ENCODE peak calls at places on chromosome 21, in six cellular contexts. One of them, this sample, is unnamed. For H3K4me1, the result is how much of the 10 kb centered on the place peaks cover.

GRCh38 chr21:38531610-38532009 is 33.3 kb upstream of the ERG start:
- DNase-seq in tibial artery: peak
- DNase-seq in A673: peak
- DNase-seq in CD8-positive, alpha-beta T cell: no peak
- DNase-seq in left lung: no peak
- DNase-seq in CD4-positive, alpha-beta memory T cell: no peak
- DNase-seq in this sample: no peak

GRCh38 chr21:36910581-36911307 is 55.7 kb downstream of the HLCS start:
- DNase-seq in CD4-positive, alpha-beta memory T cell: no peak
- DNase-seq in CD8-positive, alpha-beta T cell: no peak
- DNase-seq in A673: no peak
- DNase-seq in tibial artery: no peak
- DNase-seq in left lung: no peak
- DNase-seq in this sample: no peak

GRCh38 chr21:36918291-36918690 is 48.2 kb downstream of the HLCS start:
- DNase-seq in A673: no peak
- DNase-seq in tibial artery: no peak
- DNase-seq in CD8-positive, alpha-beta T cell: no peak
- DNase-seq in left lung: no peak
- DNase-seq in CD4-positive, alpha-beta memory T cell: no peak
- DNase-seq in this sample: no peak

GRCh38 chr21:26835027-26835713 is 10.0 kb downstream of the ADAMTS1 start:
- DNase-seq in left lung: no peak
- DNase-seq in tibial artery: no peak
- DNase-seq in CD4-positive, alpha-beta memory T cell: no peak
- DNase-seq in CD8-positive, alpha-beta T cell: no peak
- DNase-seq in A673: no peak
- DNase-seq in this sample: no peak

GRCh38 chr21:39647476-39647875 is 34.7 kb downstream of the B3GALT5 start:
- DNase-seq in CD8-positive, alpha-beta T cell: no peak
- DNase-seq in CD4-positive, alpha-beta memory T cell: no peak
- DNase-seq in A673: no peak
- DNase-seq in left lung: no peak
- DNase-seq in tibial artery: no peak
- DNase-seq in this sample: no peak

GRCh38 chr21:28737671-28738279 is 254.9 kb downstream of the LTN1 start:
- DNase-seq in tibial artery: no peak
- DNase-seq in A673: peak
- DNase-seq in CD8-positive, alpha-beta T cell: no peak
- DNase-seq in CD4-positive, alpha-beta memory T cell: no peak
- DNase-seq in left lung: no peak
- DNase-seq in this sample: no peak

GRCh38 chr21:43727571-43728466 is 8.9 kb downstream of the PDXK start:
- DNase-seq in CD8-positive, alpha-beta T cell: no peak
- DNase-seq in A673: no peak
- DNase-seq in left lung: no peak
- DNase-seq in tibial artery: peak
- DNase-seq in CD4-positive, alpha-beta memory T cell: no peak
- DNase-seq in this sample: no peak

GRCh38 chr21:43362306-43362927 is 64.5 kb downstream of the SIK1 start:
- DNase-seq in CD8-positive, alpha-beta T cell: peak
- DNase-seq in tibial artery: peak
- DNase-seq in left lung: no peak
- DNase-seq in A673: peak
- DNase-seq in CD4-positive, alpha-beta memory T cell: peak
- DNase-seq in this sample: peak

GRCh38 chr21:43603230-43603626 is 56.1 kb downstream of the HSF2BP start:
- DNase-seq in CD8-positive, alpha-beta T cell: no peak
- DNase-seq in CD4-positive, alpha-beta memory T cell: no peak
- DNase-seq in tibial artery: peak
- DNase-seq in A673: no peak
- DNase-seq in left lung: no peak
- DNase-seq in this sample: no peak

GRCh38 chr21:31780944-31781343 is 49.0 kb upstream of the SCAF4 start:
- DNase-seq in tibial artery: no peak
- DNase-seq in A673: no peak
- DNase-seq in left lung: no peak
- DNase-seq in CD8-positive, alpha-beta T cell: no peak
- DNase-seq in CD4-positive, alpha-beta memory T cell: no peak
- DNase-seq in this sample: no peak

GRCh38 chr21:38236232-38236631 is 20.6 kb upstream of the KCNJ15 start:
- DNase-seq in CD4-positive, alpha-beta memory T cell: no peak
- DNase-seq in CD8-positive, alpha-beta T cell: no peak
- DNase-seq in tibial artery: no peak
- DNase-seq in left lung: no peak
- DNase-seq in A673: no peak
- DNase-seq in this sample: no peak

GRCh38 chr21:31078796-31079195 is 40.5 kb upstream of the KRTAP19-8 start:
- DNase-seq in CD8-positive, alpha-beta T cell: no peak
- DNase-seq in CD4-positive, alpha-beta memory T cell: no peak
- DNase-seq in A673: no peak
- DNase-seq in tibial artery: no peak
- DNase-seq in left lung: no peak
- DNase-seq in this sample: no peak

GRCh38 chr21:37547615-37547975 is 181.0 kb downstream of the DYRK1A start:
- DNase-seq in A673: no peak
- DNase-seq in left lung: no peak
- DNase-seq in CD4-positive, alpha-beta memory T cell: no peak
- DNase-seq in CD8-positive, alpha-beta T cell: no peak
- DNase-seq in tibial artery: no peak
- DNase-seq in this sample: no peak

GRCh38 chr21:25298512-25299491 is 308.5 kb downstream of the MRPL39 start:
- DNase-seq in CD8-positive, alpha-beta T cell: no peak
- DNase-seq in left lung: no peak
- DNase-seq in CD4-positive, alpha-beta memory T cell: no peak
- DNase-seq in tibial artery: no peak
- DNase-seq in A673: no peak
- DNase-seq in this sample: no peak

GRCh38 chr21:27683292-27683691 is 716.4 kb upstream of the ADAMTS5 start:
- DNase-seq in CD4-positive, alpha-beta memory T cell: no peak
- DNase-seq in CD8-positive, alpha-beta T cell: no peak
- DNase-seq in tibial artery: no peak
- DNase-seq in A673: no peak
- DNase-seq in left lung: no peak
- DNase-seq in this sample: no peak

GRCh38 chr21:40383951-40384350 is 463.0 kb downstream of the DSCAM start:
- DNase-seq in tibial artery: no peak
- DNase-seq in left lung: no peak
- DNase-seq in A673: no peak
- DNase-seq in CD8-positive, alpha-beta T cell: no peak
- DNase-seq in CD4-positive, alpha-beta memory T cell: no peak
- DNase-seq in this sample: no peak

GRCh38 chr21:21688877-21689276 is 690.7 kb downstream of the NCAM2 start:
- DNase-seq in left lung: peak
- DNase-seq in CD8-positive, alpha-beta T cell: no peak
- DNase-seq in A673: peak
- DNase-seq in tibial artery: no peak
- DNase-seq in CD4-positive, alpha-beta memory T cell: no peak
- DNase-seq in this sample: no peak

GRCh38 chr21:35987475-35987874 is 72.9 kb downstream of the SETD4 start:
- DNase-seq in CD4-positive, alpha-beta memory T cell: no peak
- DNase-seq in CD8-positive, alpha-beta T cell: no peak
- DNase-seq in A673: no peak
- DNase-seq in tibial artery: no peak
- DNase-seq in left lung: no peak
- DNase-seq in this sample: no peak

GRCh38 chr21:38267136-38267535 is 10.3 kb downstream of the KCNJ15 start:
- DNase-seq in left lung: no peak
- DNase-seq in A673: no peak
- DNase-seq in CD8-positive, alpha-beta T cell: no peak
- DNase-seq in CD4-positive, alpha-beta memory T cell: no peak
- DNase-seq in tibial artery: no peak
- DNase-seq in this sample: no peak

GRCh38 chr21:43805275-43805800 is 16.0 kb downstream of the RRP1 start:
- DNase-seq in A673: no peak
- DNase-seq in CD4-positive, alpha-beta memory T cell: no peak
- DNase-seq in tibial artery: no peak
- DNase-seq in left lung: peak
- DNase-seq in CD8-positive, alpha-beta T cell: no peak
- DNase-seq in this sample: no peak

GRCh38 chr21:34593423-34593822 is 21.5 kb downstream of the RCAN1 start:
- DNase-seq in CD8-positive, alpha-beta T cell: no peak
- DNase-seq in CD4-positive, alpha-beta memory T cell: no peak
- DNase-seq in A673: no peak
- DNase-seq in tibial artery: no peak
- DNase-seq in left lung: no peak
- DNase-seq in this sample: no peak

GRCh38 chr21:34592573-34592972 is 22.3 kb downstream of the RCAN1 start:
- DNase-seq in CD8-positive, alpha-beta T cell: no peak
- DNase-seq in A673: no peak
- DNase-seq in tibial artery: no peak
- DNase-seq in left lung: no peak
- DNase-seq in CD4-positive, alpha-beta memory T cell: no peak
- DNase-seq in this sample: no peak

GRCh38 chr21:34593954-34594531 is 20.9 kb downstream of the RCAN1 start:
- DNase-seq in tibial artery: no peak
- DNase-seq in CD4-positive, alpha-beta memory T cell: no peak
- DNase-seq in CD8-positive, alpha-beta T cell: no peak
- DNase-seq in A673: no peak
- DNase-seq in left lung: no peak
- DNase-seq in this sample: no peak

GRCh38 chr21:34592120-34592561 is 22.8 kb downstream of the RCAN1 start:
- DNase-seq in tibial artery: peak
- DNase-seq in CD8-positive, alpha-beta T cell: no peak
- DNase-seq in A673: no peak
- DNase-seq in CD4-positive, alpha-beta memory T cell: no peak
- DNase-seq in left lung: no peak
- DNase-seq in this sample: no peak

GRCh38 chr21:34589511-34590282 is 25.2 kb downstream of the RCAN1 start:
- DNase-seq in A673: no peak
- DNase-seq in CD8-positive, alpha-beta T cell: no peak
- DNase-seq in CD4-positive, alpha-beta memory T cell: no peak
- DNase-seq in tibial artery: no peak
- DNase-seq in left lung: no peak
- DNase-seq in this sample: no peak
- H3K4me1 ChIP-seq in A673: under half
- H3K4me1 ChIP-seq in CD8-positive, alpha-beta T cell: under half
- H3K4me1 ChIP-seq in CD4-positive, alpha-beta memory T cell: under half
- H3K4me1 ChIP-seq in tibial artery: under half
- H3K4me1 ChIP-seq in left lung: under half
- H3K4me1 ChIP-seq in this sample: under half

GRCh38 chr21:41635874-41636273 is 127.9 kb upstream of the TMPRSS2 start:
- DNase-seq in A673: no peak
- DNase-seq in CD4-positive, alpha-beta memory T cell: no peak
- DNase-seq in CD8-positive, alpha-beta T cell: no peak
- DNase-seq in tibial artery: peak
- DNase-seq in left lung: no peak
- DNase-seq in this sample: no peak
- H3K4me1 ChIP-seq in A673: under half
- H3K4me1 ChIP-seq in CD4-positive, alpha-beta memory T cell: under half
- H3K4me1 ChIP-seq in CD8-positive, alpha-beta T cell: under half
- H3K4me1 ChIP-seq in tibial artery: under half
- H3K4me1 ChIP-seq in left lung: under half
- H3K4me1 ChIP-seq in this sample: under half

GRCh38 chr21:46024983-46025860 is 43.7 kb downstream of the COL6A1 start:
- DNase-seq in CD8-positive, alpha-beta T cell: no peak
- DNase-seq in tibial artery: no peak
- DNase-seq in A673: no peak
- DNase-seq in left lung: no peak
- DNase-seq in CD4-positive, alpha-beta memory T cell: no peak
- DNase-seq in this sample: no peak
- H3K4me1 ChIP-seq in CD8-positive, alpha-beta T cell: under half
- H3K4me1 ChIP-seq in tibial artery: under half
- H3K4me1 ChIP-seq in A673: under half
- H3K4me1 ChIP-seq in left lung: under half
- H3K4me1 ChIP-seq in CD4-positive, alpha-beta memory T cell: under half
- H3K4me1 ChIP-seq in this sample: under half

DNA sequence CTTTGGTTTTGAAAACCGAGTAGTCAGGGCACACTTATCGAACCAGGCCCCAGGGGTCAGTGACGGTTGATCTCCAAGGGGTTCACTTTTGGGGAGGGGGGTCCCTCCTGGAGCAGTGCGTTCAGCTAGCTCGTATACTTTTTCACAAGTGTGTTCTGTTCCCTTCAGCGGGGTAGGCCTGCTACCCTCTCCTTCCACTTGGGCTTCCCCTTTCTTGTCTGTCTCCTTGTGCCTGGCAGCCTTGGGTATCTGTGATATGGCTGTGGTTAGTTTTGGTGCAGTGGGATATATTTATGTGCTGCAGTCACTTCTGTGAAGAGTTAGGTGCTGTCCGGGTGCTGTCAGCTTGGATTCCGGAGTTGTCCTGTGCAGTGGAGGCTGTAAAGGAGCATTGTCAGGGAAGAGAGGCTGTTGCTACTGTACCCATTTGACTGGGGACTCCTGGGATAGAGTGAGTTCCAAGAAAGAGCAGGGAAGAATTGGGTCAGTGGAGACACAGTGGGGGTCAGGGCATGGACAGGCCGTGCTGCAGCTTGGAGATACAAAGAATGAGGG is 29.7 kb downstream of the ADARB1 start:
- DNase-seq in left lung: no peak
- DNase-seq in A673: no peak
- DNase-seq in CD8-positive, alpha-beta T cell: no peak
- DNase-seq in tibial artery: no peak
- DNase-seq in CD4-positive, alpha-beta memory T cell: no peak
- DNase-seq in this sample: no peak
- H3K4me1 ChIP-seq in left lung: under half
- H3K4me1 ChIP-seq in A673: half or more
- H3K4me1 ChIP-seq in CD8-positive, alpha-beta T cell: under half
- H3K4me1 ChIP-seq in tibial artery: half or more
- H3K4me1 ChIP-seq in CD4-positive, alpha-beta memory T cell: half or more
- H3K4me1 ChIP-seq in this sample: under half

DNA sequence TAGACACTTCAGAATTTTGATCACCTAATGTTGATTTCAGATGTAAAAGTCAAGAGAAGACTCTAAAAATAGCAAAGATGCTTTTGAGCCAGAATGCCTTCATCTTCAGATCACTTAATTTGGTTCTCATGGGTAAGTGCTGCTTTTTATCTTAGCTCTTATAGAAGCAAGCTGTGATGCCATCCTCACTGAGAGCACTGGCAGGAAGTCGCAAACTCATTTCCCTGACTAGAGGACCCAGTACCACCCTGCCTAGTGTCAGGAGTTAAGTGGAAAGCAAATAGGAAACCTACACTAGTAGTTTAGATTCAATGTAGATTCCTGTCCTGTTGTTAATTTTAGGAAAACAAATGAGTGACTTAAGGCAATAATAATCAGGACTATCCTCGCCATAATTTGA is 12.1 kb downstream of the IFNAR2 start:
- DNase-seq in CD4-positive, alpha-beta memory T cell: no peak
- DNase-seq in A673: peak
- DNase-seq in left lung: no peak
- DNase-seq in tibial artery: no peak
- DNase-seq in CD8-positive, alpha-beta T cell: no peak
- DNase-seq in this sample: no peak
- H3K4me1 ChIP-seq in CD4-positive, alpha-beta memory T cell: half or more
- H3K4me1 ChIP-seq in A673: under half
- H3K4me1 ChIP-seq in left lung: under half
- H3K4me1 ChIP-seq in tibial artery: under half
- H3K4me1 ChIP-seq in CD8-positive, alpha-beta T cell: half or more
- H3K4me1 ChIP-seq in this sample: under half

DNA sequence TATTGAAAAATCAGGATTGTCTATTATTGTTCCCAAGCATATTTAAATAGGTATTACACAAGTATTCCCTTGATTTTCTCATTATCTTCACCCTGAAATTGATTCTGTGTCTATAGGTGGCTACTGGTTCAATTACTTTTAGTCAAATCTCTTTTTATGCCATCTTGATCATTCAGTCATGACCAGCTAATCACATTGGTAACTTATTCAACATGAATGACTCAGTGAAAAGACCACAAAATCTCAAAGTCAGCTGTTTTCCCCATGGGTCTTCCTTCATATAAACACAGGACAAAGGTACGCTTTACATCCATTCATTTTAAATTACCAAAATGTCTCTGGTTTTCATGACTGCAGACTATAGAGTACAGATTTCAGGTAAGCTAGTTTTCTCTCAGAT is 23.7 kb upstream of the NRIP1 start:
- DNase-seq in CD4-positive, alpha-beta memory T cell: no peak
- DNase-seq in left lung: no peak
- DNase-seq in A673: no peak
- DNase-seq in tibial artery: no peak
- DNase-seq in CD8-positive, alpha-beta T cell: no peak
- DNase-seq in this sample: no peak
- H3K4me1 ChIP-seq in CD4-positive, alpha-beta memory T cell: under half
- H3K4me1 ChIP-seq in left lung: under half
- H3K4me1 ChIP-seq in A673: under half
- H3K4me1 ChIP-seq in tibial artery: under half
- H3K4me1 ChIP-seq in CD8-positive, alpha-beta T cell: under half
- H3K4me1 ChIP-seq in this sample: under half

This sample was measured in prostate gland.